ENCODE peak calls at places on chromosomes 12 and 14, in four cellular contexts. Q is right atrium auricular region, D is tibial artery, N is psoas muscle. W is an unnamed sample.
A peak's percentile ranks its signal among the peaks of the same experiment; 100 is the strongest.

GRCh38 chr12:112855375-112855774 is 51.4 kb upstream of the OAS1 start:
- DNase-seq in Q (no peak), D (no peak), N (no peak), W (no peak)

GRCh38 chr14:30020271-30020670 is 92.6 kb upstream of the PRKD1 start:
- DNase-seq in Q (no peak), D (no peak), N (no peak), W (no peak)

GRCh38 chr14:24833385-24833784 is 199.4 kb upstream of the GZMB start:
- DNase-seq in Q (no peak), D (no peak), N (no peak), W (no peak)

GRCh38 chr14:85402546-85403162 is 127.3 kb upstream of the FLRT2 start:
- DNase-seq in Q (no peak), D (no peak), N (no peak), W (no peak)

GRCh38 chr12:127810026-127810425 is 456.9 kb upstream of the TMEM132C start:
- DNase-seq in Q (no peak), D (no peak), N (no peak), W (no peak)

GRCh38 chr12:87140257-87140656 is 884.1 kb upstream of the MGAT4C start:
- DNase-seq in Q (no peak), D (no peak), N (no peak), W (no peak)

GRCh38 chr12:116693259-116694227 is 44.3 kb downstream of the SPRING1 start:
- DNase-seq in Q (no peak), D (no peak), N (no peak), W (peak; percentile 64)

GRCh38 chr14:100417466-100417865 is 94.3 kb downstream of the SLC25A47 start:
- DNase-seq in Q (peak; percentile 61), D (no peak), N (peak; percentile 64), W (peak; percentile 46)

GRCh38 chr14:101476258-101476930 is 84.9 kb upstream of the DIO3 start:
- DNase-seq in Q (no peak), D (peak; percentile 53), N (no peak), W (no peak)

GRCh38 chr12:121812320-121812871 is 8.6 kb downstream of the SETD1B start:
- DNase-seq in Q (no peak), D (peak; percentile 85), N (peak; percentile 81), W (peak; percentile 80)

GRCh38 chr12:32148372-32148771 is 41.7 kb downstream of the BICD1 start:
- DNase-seq in Q (no peak), D (no peak), N (no peak), W (no peak)

GRCh38 chr14:61528591-61529021 is 166.7 kb upstream of the HIF1A start:
- DNase-seq in Q (no peak), D (no peak), N (no peak), W (no peak)

GRCh38 chr12:131007031-131007793 is 53.5 kb downstream of the ADGRD1 start:
- DNase-seq in Q (no peak), D (no peak), N (peak; percentile 69), W (peak; percentile 88)

GRCh38 chr12:6146509-6146908 is 22.0 kb upstream of the VWF start:
- DNase-seq in Q (no peak), D (no peak), N (no peak), W (no peak)

GRCh38 chr14:104600805-104601204 is 3.8 kb downstream of the TMEM179 start:
- DNase-seq in Q (no peak), D (no peak), N (no peak), W (no peak)

GRCh38 chr14:99188721-99189120 is 83.3 kb downstream of the BCL11B start:
- DNase-seq in Q (no peak), D (peak; percentile 27), N (no peak), W (no peak)

DNA sequence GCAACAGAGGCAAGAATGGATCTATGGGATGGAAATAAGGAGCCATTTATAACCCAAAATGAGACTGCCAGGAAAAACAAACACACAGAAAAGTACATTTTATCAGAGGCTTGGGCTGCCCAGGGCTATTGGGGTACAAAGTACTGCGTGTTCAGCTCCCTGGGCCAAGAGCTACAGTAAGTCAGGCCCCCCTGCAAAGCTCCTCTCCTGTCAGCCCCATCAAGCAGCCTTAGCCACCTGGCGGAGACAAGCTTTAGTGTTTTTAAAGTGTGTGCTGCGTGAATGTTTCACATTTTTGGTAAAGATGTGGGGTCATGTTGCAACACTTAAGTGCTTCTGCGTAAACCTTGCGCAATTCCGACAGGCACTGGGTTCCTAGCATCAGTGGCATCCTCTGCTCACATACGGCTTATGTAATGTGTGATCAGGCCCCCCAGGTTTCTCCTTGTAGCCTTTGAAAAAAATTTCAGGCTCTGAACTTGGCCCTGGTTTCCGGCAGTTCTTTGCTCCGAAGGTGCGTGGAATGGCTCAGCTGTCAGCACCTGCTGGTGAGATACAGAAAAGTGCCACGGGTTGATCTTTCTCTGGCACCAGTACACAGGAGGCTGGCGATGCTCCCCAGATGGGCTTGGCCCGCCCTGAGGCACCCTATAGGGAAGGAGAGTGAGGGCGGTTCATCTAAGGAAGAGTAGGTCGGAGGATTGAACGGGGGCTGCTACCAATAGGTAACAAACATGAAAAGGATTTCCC is 198.7 kb upstream of the EEA1 start:
- DNase-seq in Q (peak; percentile 75), D (peak; percentile 92), N (peak; percentile 75), W (peak; percentile 81)
- H3K4me1 ChIP-seq in Q (no peaks in the 10 kb centered on the region), D (peaks cover 41% of the 10 kb centered on the region), N (peaks cover 45% of the 10 kb centered on the region), W (peaks cover 5% of the 10 kb centered on the region)

GRCh38 chr14:73775339-73776193 is 61.4 kb upstream of the PNMA1 start:
- DNase-seq in Q (no peak), D (no peak), N (no peak), W (no peak)

GRCh38 chr14:73774244-73774575 is 60.0 kb upstream of the PNMA1 start:
- DNase-seq in Q (no peak), D (no peak), N (no peak), W (no peak)

GRCh38 chr14:73771848-73772705 is 57.9 kb upstream of the PNMA1 start:
- DNase-seq in Q (no peak), D (no peak), N (peak; percentile 76), W (peak; percentile 70)

GRCh38 chr14:73774671-73775070 is 60.5 kb upstream of the PNMA1 start:
- DNase-seq in Q (no peak), D (no peak), N (no peak), W (no peak)

GRCh38 chr14:73773441-73774243 is 59.5 kb upstream of the PNMA1 start:
- DNase-seq in Q (no peak), D (no peak), N (no peak), W (no peak)
- H3K4me1 ChIP-seq in Q (no peaks in the 10 kb centered on the region), D (peaks cover 44% of the 10 kb centered on the region), N (peaks cover 77% of the 10 kb centered on the region), W (peaks cover 48% of the 10 kb centered on the region)

DNA sequence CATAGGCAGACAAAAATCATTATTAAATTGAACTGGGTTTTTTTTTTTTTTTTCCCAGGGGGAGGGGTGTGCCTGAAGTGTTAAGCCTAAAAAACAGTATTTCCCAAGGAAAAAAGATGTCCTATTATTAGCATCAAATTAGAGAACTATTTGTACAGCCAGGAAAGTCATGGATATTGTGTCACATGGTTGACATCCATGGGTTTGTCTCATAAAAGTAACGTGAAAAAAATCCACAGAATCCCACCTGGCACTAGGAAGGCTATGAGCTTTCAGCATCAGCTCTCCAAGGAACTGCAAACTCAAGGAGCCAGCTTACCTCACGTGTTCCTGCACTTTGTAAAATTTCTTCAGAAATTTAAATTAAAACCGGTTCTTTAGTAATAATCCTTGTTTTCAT is 69.1 kb upstream of the EGLN3 start:
- DNase-seq in Q (no peak), D (no peak), N (no peak), W (no peak)
- H3K4me1 ChIP-seq in Q (no peaks in the 10 kb centered on the region), D (no peaks in the 10 kb centered on the region), N (peaks cover 16% of the 10 kb centered on the region), W (peaks cover 2% of the 10 kb centered on the region)

DNA sequence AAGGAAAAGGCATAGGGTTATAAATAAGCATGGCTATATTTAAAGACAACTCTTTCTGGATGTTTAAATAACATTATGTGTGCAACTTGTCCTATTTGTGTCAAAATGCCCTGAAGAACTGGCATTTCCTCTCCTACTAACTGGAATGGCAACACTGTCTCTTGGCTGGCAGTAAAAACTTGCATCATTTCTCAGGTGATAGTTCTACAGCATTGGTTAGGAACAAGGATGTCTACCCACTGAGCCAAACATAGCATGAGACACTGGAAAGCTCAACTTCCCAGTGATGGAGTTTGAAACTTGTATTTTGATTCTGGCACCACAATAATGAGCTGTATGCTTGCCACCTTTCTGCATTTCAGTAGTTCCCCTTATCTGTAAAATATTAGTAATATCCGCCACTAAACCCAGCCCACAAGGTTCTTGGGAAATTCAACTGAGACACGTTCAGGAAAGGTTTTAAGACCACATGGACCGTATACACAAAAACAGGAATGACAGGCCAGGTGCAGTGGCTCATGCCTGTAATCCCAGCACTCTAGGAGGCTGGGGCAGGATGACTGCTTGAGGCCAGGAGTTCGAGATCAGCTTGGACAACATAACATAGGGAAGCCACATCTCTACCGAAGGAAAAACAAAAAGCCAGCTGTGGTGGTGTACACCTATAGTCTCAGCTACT is 5.1 kb downstream of the SLC38A2 start:
- DNase-seq in Q (no peak), D (no peak), N (no peak), W (peak; percentile 35)
- H3K4me1 ChIP-seq in Q (no peaks in the 10 kb centered on the region), D (peaks cover 38% of the 10 kb centered on the region), N (peaks cover 80% of the 10 kb centered on the region), W (peaks cover 6% of the 10 kb centered on the region)

GRCh38 chr12:11729008-11729407 is 79.5 kb downstream of the ETV6 start:
- DNase-seq in Q (no peak), D (no peak), N (no peak), W (no peak)
- H3K4me1 ChIP-seq in Q (no peaks in the 10 kb centered on the region), D (peaks cover 67% of the 10 kb centered on the region), N (peaks cover 14% of the 10 kb centered on the region), W (peaks cover 16% of the 10 kb centered on the region)

GRCh38 chr14:68469208-68469713 is 323.6 kb downstream of the ZFP36L1 start:
- DNase-seq in Q (no peak), D (no peak), N (no peak), W (no peak)
- H3K4me1 ChIP-seq in Q (no peaks in the 10 kb centered on the region), D (peaks cover 5% of the 10 kb centered on the region), N (peaks cover 10% of the 10 kb centered on the region), W (peaks cover 3% of the 10 kb centered on the region)

DNA sequence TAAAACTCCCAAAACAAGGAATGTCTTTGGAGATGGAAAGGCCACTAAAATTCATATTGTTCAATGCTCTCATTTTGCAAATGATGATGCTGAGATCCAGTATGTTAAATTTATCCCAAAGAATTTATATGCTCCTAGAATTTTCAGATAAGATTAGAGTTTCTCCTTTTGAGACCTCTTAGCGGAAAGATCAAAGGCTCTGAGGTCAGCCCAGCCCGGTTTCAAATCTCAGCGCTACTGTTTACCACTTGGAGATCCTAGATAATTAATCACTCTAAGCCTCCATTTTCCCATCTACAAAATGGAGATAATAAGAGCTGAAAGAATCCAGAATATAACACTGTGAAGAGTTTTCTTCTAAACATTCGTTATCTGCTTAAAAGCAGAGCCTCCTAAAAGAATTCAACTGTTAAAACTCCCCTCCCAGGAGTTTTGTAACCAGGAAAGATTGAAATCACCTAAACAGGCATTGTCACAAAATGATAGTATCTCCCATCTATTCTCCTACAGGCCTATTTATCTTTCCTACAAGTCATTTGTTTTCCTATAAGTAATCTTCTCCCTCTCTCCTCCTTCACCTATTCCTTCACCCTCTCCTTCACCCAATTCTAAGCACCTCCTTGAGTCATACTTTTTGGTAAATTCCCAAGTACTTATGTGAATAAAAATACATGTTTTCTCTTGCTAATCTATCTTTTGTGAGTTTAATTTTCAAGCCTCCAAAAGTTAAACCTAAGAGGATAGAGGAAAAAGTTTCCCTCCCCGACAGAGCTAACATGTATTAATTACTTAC is 16.7 kb downstream of the DUSP6 start:
- DNase-seq in Q (no peak), D (no peak), N (no peak), W (no peak)
- H3K4me1 ChIP-seq in Q (no peaks in the 10 kb centered on the region), D (no peaks in the 10 kb centered on the region), N (no peaks in the 10 kb centered on the region), W (peaks cover 4% of the 10 kb centered on the region)